ENCODE peak calls at places on chromosome 4, in six cellular contexts. One of them, this sample, is unnamed.
A peak's percentile ranks its signal among the peaks of the same experiment; 100 is the strongest.

GRCh38 chr4:7103031-7103598 is 35.3 kb upstream of the GRPEL1 start:
- DNase-seq in neural progenitor cell: peak; percentile 95
- DNase-seq in effector memory CD4-positive, alpha-beta T cell: peak; percentile 70
- DNase-seq in CD4-positive, alpha-beta memory T cell: peak; percentile 76
- DNase-seq in K562: peak; percentile 99
- DNase-seq in CD8-positive, alpha-beta T cell: peak; percentile 82
- DNase-seq in this sample: peak; percentile 93

GRCh38 chr4:823761-824460 is 2.0 kb downstream of the CPLX1 start:
- DNase-seq in effector memory CD4-positive, alpha-beta T cell: no peak
- DNase-seq in CD8-positive, alpha-beta T cell: no peak
- DNase-seq in CD4-positive, alpha-beta memory T cell: no peak
- DNase-seq in K562: no peak
- DNase-seq in neural progenitor cell: peak; percentile 30
- DNase-seq in this sample: no peak

GRCh38 chr4:111678466-111678865 is 466.8 kb upstream of the FAM241A start:
- DNase-seq in CD4-positive, alpha-beta memory T cell: no peak
- DNase-seq in neural progenitor cell: no peak
- DNase-seq in CD8-positive, alpha-beta T cell: no peak
- DNase-seq in K562: no peak
- DNase-seq in effector memory CD4-positive, alpha-beta T cell: no peak
- DNase-seq in this sample: no peak

GRCh38 chr4:84965558-84966381 is 720 bp downstream of the WDFY3 start:
- DNase-seq in K562: peak; percentile 57
- DNase-seq in neural progenitor cell: peak; percentile 83
- DNase-seq in effector memory CD4-positive, alpha-beta T cell: no peak
- DNase-seq in CD8-positive, alpha-beta T cell: no peak
- DNase-seq in CD4-positive, alpha-beta memory T cell: no peak
- DNase-seq in this sample: peak; percentile 74

GRCh38 chr4:180281726-180282125 is 1961.5 kb upstream of the TENM3 start:
- DNase-seq in K562: no peak
- DNase-seq in CD8-positive, alpha-beta T cell: no peak
- DNase-seq in CD4-positive, alpha-beta memory T cell: no peak
- DNase-seq in effector memory CD4-positive, alpha-beta T cell: no peak
- DNase-seq in neural progenitor cell: no peak
- DNase-seq in this sample: no peak

GRCh38 chr4:7285244-7286122 is 93.1 kb downstream of the SORCS2 start:
- DNase-seq in CD4-positive, alpha-beta memory T cell: no peak
- DNase-seq in K562: no peak
- DNase-seq in effector memory CD4-positive, alpha-beta T cell: no peak
- DNase-seq in neural progenitor cell: no peak
- DNase-seq in CD8-positive, alpha-beta T cell: no peak
- DNase-seq in this sample: no peak

GRCh38 chr4:38568768-38569167 is 95.2 kb upstream of the KLF3 start:
- DNase-seq in neural progenitor cell: no peak
- DNase-seq in K562: no peak
- DNase-seq in CD4-positive, alpha-beta memory T cell: no peak
- DNase-seq in CD8-positive, alpha-beta T cell: no peak
- DNase-seq in effector memory CD4-positive, alpha-beta T cell: no peak
- DNase-seq in this sample: no peak

GRCh38 chr4:168877779-168878491 is 132.1 kb downstream of the CBR4 start:
- DNase-seq in CD4-positive, alpha-beta memory T cell: no peak
- DNase-seq in neural progenitor cell: peak; percentile 78
- DNase-seq in K562: no peak
- DNase-seq in CD8-positive, alpha-beta T cell: no peak
- DNase-seq in effector memory CD4-positive, alpha-beta T cell: no peak
- DNase-seq in this sample: peak; percentile 74

GRCh38 chr4:4502694-4503311 is 39.0 kb downstream of the STX18 start:
- DNase-seq in neural progenitor cell: peak; percentile 18
- DNase-seq in CD8-positive, alpha-beta T cell: no peak
- DNase-seq in K562: peak; percentile 32
- DNase-seq in CD4-positive, alpha-beta memory T cell: peak; percentile 34
- DNase-seq in effector memory CD4-positive, alpha-beta T cell: no peak
- DNase-seq in this sample: no peak

GRCh38 chr4:73945140-73945539 is 36.7 kb downstream of the PF4 start:
- DNase-seq in K562: no peak
- DNase-seq in CD8-positive, alpha-beta T cell: no peak
- DNase-seq in CD4-positive, alpha-beta memory T cell: no peak
- DNase-seq in effector memory CD4-positive, alpha-beta T cell: no peak
- DNase-seq in neural progenitor cell: no peak
- DNase-seq in this sample: no peak

GRCh38 chr4:184675018-184675417 is 25.5 kb downstream of the PRIMPOL start:
- DNase-seq in CD8-positive, alpha-beta T cell: no peak
- DNase-seq in effector memory CD4-positive, alpha-beta T cell: no peak
- DNase-seq in neural progenitor cell: no peak
- DNase-seq in K562: no peak
- DNase-seq in CD4-positive, alpha-beta memory T cell: no peak
- DNase-seq in this sample: no peak

GRCh38 chr4:28709821-28710330 is 1849.2 kb downstream of the STIM2 start:
- DNase-seq in CD8-positive, alpha-beta T cell: no peak
- DNase-seq in neural progenitor cell: no peak
- DNase-seq in CD4-positive, alpha-beta memory T cell: no peak
- DNase-seq in K562: no peak
- DNase-seq in effector memory CD4-positive, alpha-beta T cell: no peak
- DNase-seq in this sample: no peak

GRCh38 chr4:102535398-102536082 is 34.4 kb downstream of the NFKB1 start:
- DNase-seq in K562: no peak
- DNase-seq in CD4-positive, alpha-beta memory T cell: peak; percentile 22
- DNase-seq in neural progenitor cell: no peak
- DNase-seq in effector memory CD4-positive, alpha-beta T cell: no peak
- DNase-seq in CD8-positive, alpha-beta T cell: no peak
- DNase-seq in this sample: no peak

GRCh38 chr4:102213031-102213430 is 132.3 kb downstream of the SLC39A8 start:
- DNase-seq in K562: no peak
- DNase-seq in CD4-positive, alpha-beta memory T cell: no peak
- DNase-seq in effector memory CD4-positive, alpha-beta T cell: no peak
- DNase-seq in neural progenitor cell: no peak
- DNase-seq in CD8-positive, alpha-beta T cell: no peak
- DNase-seq in this sample: no peak

GRCh38 chr4:152039085-152039484 is 278.3 kb upstream of the GATB start:
- DNase-seq in CD8-positive, alpha-beta T cell: no peak
- DNase-seq in K562: no peak
- DNase-seq in neural progenitor cell: no peak
- DNase-seq in CD4-positive, alpha-beta memory T cell: no peak
- DNase-seq in effector memory CD4-positive, alpha-beta T cell: no peak
- DNase-seq in this sample: no peak

GRCh38 chr4:183057255-183057654 is 41.8 kb upstream of the WWC2 start:
- DNase-seq in neural progenitor cell: no peak
- DNase-seq in effector memory CD4-positive, alpha-beta T cell: no peak
- DNase-seq in K562: no peak
- DNase-seq in CD8-positive, alpha-beta T cell: no peak
- DNase-seq in CD4-positive, alpha-beta memory T cell: no peak
- DNase-seq in this sample: no peak

GRCh38 chr4:32560306-32560705 is 1840.1 kb downstream of the PCDH7 start:
- DNase-seq in neural progenitor cell: no peak
- DNase-seq in effector memory CD4-positive, alpha-beta T cell: no peak
- DNase-seq in CD4-positive, alpha-beta memory T cell: no peak
- DNase-seq in K562: no peak
- DNase-seq in CD8-positive, alpha-beta T cell: no peak
- DNase-seq in this sample: no peak

GRCh38 chr4:6555519-6555918 is 19.5 kb upstream of the MAN2B2 start:
- DNase-seq in K562: no peak
- DNase-seq in CD4-positive, alpha-beta memory T cell: no peak
- DNase-seq in neural progenitor cell: no peak
- DNase-seq in effector memory CD4-positive, alpha-beta T cell: no peak
- DNase-seq in CD8-positive, alpha-beta T cell: no peak
- DNase-seq in this sample: no peak

GRCh38 chr4:52979020-52979419 is 116.9 kb downstream of the RASL11B start:
- DNase-seq in neural progenitor cell: no peak
- DNase-seq in effector memory CD4-positive, alpha-beta T cell: no peak
- DNase-seq in CD8-positive, alpha-beta T cell: no peak
- DNase-seq in CD4-positive, alpha-beta memory T cell: no peak
- DNase-seq in K562: no peak
- DNase-seq in this sample: no peak

GRCh38 chr4:56871357-56871993 is 36.2 kb upstream of the REST start:
- DNase-seq in K562: no peak
- DNase-seq in neural progenitor cell: peak; percentile 86
- DNase-seq in CD4-positive, alpha-beta memory T cell: no peak
- DNase-seq in CD8-positive, alpha-beta T cell: no peak
- DNase-seq in effector memory CD4-positive, alpha-beta T cell: no peak
- DNase-seq in this sample: peak; percentile 57

DNA sequence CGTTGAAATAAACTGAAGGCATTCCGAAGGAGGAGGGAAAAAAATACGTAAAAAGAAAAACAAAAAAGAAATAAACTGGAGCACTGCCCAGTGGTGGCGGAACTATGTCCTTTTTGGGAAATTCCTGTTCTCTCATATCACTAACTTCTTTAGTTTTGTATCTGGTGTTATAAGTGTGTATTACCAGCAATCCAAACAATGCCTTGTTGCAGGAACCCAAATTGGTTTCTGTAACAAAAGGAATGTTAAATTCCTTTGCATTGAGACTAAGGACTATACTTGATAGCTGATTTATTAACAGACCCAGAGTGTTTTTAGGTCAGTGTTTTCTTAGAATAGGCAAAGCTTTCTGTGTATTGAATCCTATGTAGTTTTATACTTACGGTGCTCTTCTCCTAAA is 6.6 kb downstream of the CCNG2 start:
- DNase-seq in CD8-positive, alpha-beta T cell: no peak
- DNase-seq in K562: no peak
- DNase-seq in neural progenitor cell: no peak
- DNase-seq in effector memory CD4-positive, alpha-beta T cell: no peak
- DNase-seq in CD4-positive, alpha-beta memory T cell: no peak
- DNase-seq in this sample: no peak
- H3K4me1 ChIP-seq in CD8-positive, alpha-beta T cell: no peaks in the 10 kb centered on the region
- H3K4me1 ChIP-seq in K562: no peaks in the 10 kb centered on the region
- H3K4me1 ChIP-seq in neural progenitor cell: peaks cover 90% of the 10 kb centered on the region
- H3K4me1 ChIP-seq in effector memory CD4-positive, alpha-beta T cell: no peaks in the 10 kb centered on the region
- H3K4me1 ChIP-seq in CD4-positive, alpha-beta memory T cell: peaks cover 7% of the 10 kb centered on the region
- H3K4me1 ChIP-seq in this sample: no peaks in the 10 kb centered on the region

DNA sequence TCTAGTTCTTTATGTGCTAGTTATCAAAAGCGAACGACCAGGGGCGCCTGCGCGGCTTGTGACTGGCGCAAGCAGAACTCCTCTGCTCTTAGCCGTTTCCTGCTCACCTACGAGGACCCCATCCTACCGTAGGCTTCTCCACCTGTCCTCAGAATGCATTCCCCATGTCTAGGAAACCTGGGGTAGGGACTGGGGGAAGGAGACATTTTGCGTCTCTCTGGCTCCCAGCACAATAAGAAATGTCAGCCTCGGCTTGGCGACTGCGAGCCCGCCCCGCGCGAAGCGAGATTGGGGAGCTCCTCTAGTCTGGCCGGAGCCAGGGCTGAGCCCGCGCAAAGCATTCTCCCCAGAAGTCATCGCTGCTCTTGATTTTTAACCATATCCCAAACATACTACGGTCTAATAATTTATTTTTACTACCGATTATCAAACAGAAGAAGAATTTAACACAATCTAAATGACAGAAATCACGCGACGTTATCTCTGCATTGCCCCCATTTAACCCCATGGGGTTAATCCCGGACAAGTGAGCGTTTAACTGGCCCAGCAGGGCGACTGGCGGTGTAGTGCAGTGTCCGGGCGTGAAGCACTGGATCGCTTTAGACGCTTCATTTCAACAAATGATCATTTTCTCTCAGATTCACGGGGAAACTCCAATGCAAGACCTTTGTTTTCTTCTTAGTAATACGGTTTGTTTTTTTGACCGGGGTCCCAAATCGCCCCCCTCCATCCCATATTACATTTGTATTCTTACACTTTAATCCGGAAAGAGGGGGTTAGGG is 7.9 kb upstream of the PITX2 start:
- DNase-seq in neural progenitor cell: peak; percentile 75
- DNase-seq in effector memory CD4-positive, alpha-beta T cell: no peak
- DNase-seq in CD8-positive, alpha-beta T cell: no peak
- DNase-seq in CD4-positive, alpha-beta memory T cell: no peak
- DNase-seq in K562: no peak
- DNase-seq in this sample: no peak
- H3K4me1 ChIP-seq in neural progenitor cell: peaks cover 47% of the 10 kb centered on the region
- H3K4me1 ChIP-seq in effector memory CD4-positive, alpha-beta T cell: peaks cover 7% of the 10 kb centered on the region
- H3K4me1 ChIP-seq in CD8-positive, alpha-beta T cell: peaks cover 8% of the 10 kb centered on the region
- H3K4me1 ChIP-seq in CD4-positive, alpha-beta memory T cell: peaks cover 5% of the 10 kb centered on the region
- H3K4me1 ChIP-seq in K562: peaks cover 16% of the 10 kb centered on the region
- H3K4me1 ChIP-seq in this sample: peaks cover 10% of the 10 kb centered on the region

GRCh38 chr4:10158355-10158942 is 41.9 kb upstream of the WDR1 start:
- DNase-seq in CD4-positive, alpha-beta memory T cell: no peak
- DNase-seq in CD8-positive, alpha-beta T cell: no peak
- DNase-seq in effector memory CD4-positive, alpha-beta T cell: no peak
- DNase-seq in K562: no peak
- DNase-seq in neural progenitor cell: no peak
- DNase-seq in this sample: no peak
- H3K4me1 ChIP-seq in CD4-positive, alpha-beta memory T cell: peaks cover 41% of the 10 kb centered on the region
- H3K4me1 ChIP-seq in CD8-positive, alpha-beta T cell: peaks cover 45% of the 10 kb centered on the region
- H3K4me1 ChIP-seq in effector memory CD4-positive, alpha-beta T cell: peaks cover 15% of the 10 kb centered on the region
- H3K4me1 ChIP-seq in K562: no peaks in the 10 kb centered on the region
- H3K4me1 ChIP-seq in neural progenitor cell: no peaks in the 10 kb centered on the region
- H3K4me1 ChIP-seq in this sample: no peaks in the 10 kb centered on the region

GRCh38 chr4:94415448-94415847 is 36.3 kb upstream of the PDLIM5 start:
- DNase-seq in CD4-positive, alpha-beta memory T cell: no peak
- DNase-seq in CD8-positive, alpha-beta T cell: no peak
- DNase-seq in K562: no peak
- DNase-seq in neural progenitor cell: no peak
- DNase-seq in effector memory CD4-positive, alpha-beta T cell: no peak
- DNase-seq in this sample: no peak

GRCh38 chr4:94416335-94416734 is 35.4 kb upstream of the PDLIM5 start:
- DNase-seq in CD4-positive, alpha-beta memory T cell: no peak
- DNase-seq in neural progenitor cell: no peak
- DNase-seq in effector memory CD4-positive, alpha-beta T cell: no peak
- DNase-seq in CD8-positive, alpha-beta T cell: no peak
- DNase-seq in K562: no peak
- DNase-seq in this sample: no peak

GRCh38 chr4:94413085-94413685 is 38.6 kb upstream of the PDLIM5 start:
- DNase-seq in K562: no peak
- DNase-seq in CD4-positive, alpha-beta memory T cell: no peak
- DNase-seq in effector memory CD4-positive, alpha-beta T cell: no peak
- DNase-seq in neural progenitor cell: no peak
- DNase-seq in CD8-positive, alpha-beta T cell: no peak
- DNase-seq in this sample: no peak

GRCh38 chr4:94416981-94417380 is 34.8 kb upstream of the PDLIM5 start:
- DNase-seq in CD8-positive, alpha-beta T cell: no peak
- DNase-seq in K562: no peak
- DNase-seq in neural progenitor cell: no peak
- DNase-seq in effector memory CD4-positive, alpha-beta T cell: no peak
- DNase-seq in CD4-positive, alpha-beta memory T cell: no peak
- DNase-seq in this sample: no peak

GRCh38 chr4:94414907-94415306 is 36.8 kb upstream of the PDLIM5 start:
- DNase-seq in effector memory CD4-positive, alpha-beta T cell: no peak
- DNase-seq in K562: no peak
- DNase-seq in CD4-positive, alpha-beta memory T cell: no peak
- DNase-seq in CD8-positive, alpha-beta T cell: no peak
- DNase-seq in neural progenitor cell: no peak
- DNase-seq in this sample: no peak
- H3K4me1 ChIP-seq in effector memory CD4-positive, alpha-beta T cell: no peaks in the 10 kb centered on the region
- H3K4me1 ChIP-seq in K562: no peaks in the 10 kb centered on the region
- H3K4me1 ChIP-seq in CD4-positive, alpha-beta memory T cell: no peaks in the 10 kb centered on the region
- H3K4me1 ChIP-seq in CD8-positive, alpha-beta T cell: no peaks in the 10 kb centered on the region
- H3K4me1 ChIP-seq in neural progenitor cell: peaks cover 5% of the 10 kb centered on the region
- H3K4me1 ChIP-seq in this sample: peaks cover 44% of the 10 kb centered on the region

GRCh38 chr4:138671606-138672084 is 343.9 kb upstream of the NOCT start:
- DNase-seq in effector memory CD4-positive, alpha-beta T cell: no peak
- DNase-seq in K562: peak; percentile 91
- DNase-seq in neural progenitor cell: no peak
- DNase-seq in CD8-positive, alpha-beta T cell: no peak
- DNase-seq in CD4-positive, alpha-beta memory T cell: no peak
- DNase-seq in this sample: no peak
- H3K4me1 ChIP-seq in effector memory CD4-positive, alpha-beta T cell: no peaks in the 10 kb centered on the region
- H3K4me1 ChIP-seq in K562: peaks cover 20% of the 10 kb centered on the region
- H3K4me1 ChIP-seq in neural progenitor cell: no peaks in the 10 kb centered on the region
- H3K4me1 ChIP-seq in CD8-positive, alpha-beta T cell: no peaks in the 10 kb centered on the region
- H3K4me1 ChIP-seq in CD4-positive, alpha-beta memory T cell: no peaks in the 10 kb centered on the region
- H3K4me1 ChIP-seq in this sample: no peaks in the 10 kb centered on the region

GRCh38 chr4:156295676-156296075 is 342.0 kb upstream of the CTSO start:
- DNase-seq in CD4-positive, alpha-beta memory T cell: no peak
- DNase-seq in neural progenitor cell: no peak
- DNase-seq in effector memory CD4-positive, alpha-beta T cell: no peak
- DNase-seq in CD8-positive, alpha-beta T cell: no peak
- DNase-seq in K562: no peak
- DNase-seq in this sample: no peak
- H3K4me1 ChIP-seq in CD4-positive, alpha-beta memory T cell: no peaks in the 10 kb centered on the region
- H3K4me1 ChIP-seq in neural progenitor cell: no peaks in the 10 kb centered on the region
- H3K4me1 ChIP-seq in effector memory CD4-positive, alpha-beta T cell: no peaks in the 10 kb centered on the region
- H3K4me1 ChIP-seq in CD8-positive, alpha-beta T cell: no peaks in the 10 kb centered on the region
- H3K4me1 ChIP-seq in K562: no peaks in the 10 kb centered on the region
- H3K4me1 ChIP-seq in this sample: no peaks in the 10 kb centered on the region

This sample was measured in psoas muscle.